ENCODE peak calls at places on chromosomes 3 and 15, in five cellular contexts. One of them, this sample, is unnamed.

GRCh38 chr3:61924065-61924740 is 362.8 kb downstream of the PTPRG start:
- DNase-seq in MV-4-11: no peak
- DNase-seq in activated CD8-positive, alpha-beta memory T cell treated with anti-CD3 and anti-CD28 coated beads for 24 hours: no peak
- DNase-seq in endothelial cell: peak
- DNase-seq in choroid plexus epithelial cell: no peak
- DNase-seq in this sample: no peak

GRCh38 chr3:179933872-179934271 is 102.9 kb downstream of the PEX5L start:
- DNase-seq in MV-4-11: no peak
- DNase-seq in activated CD8-positive, alpha-beta memory T cell treated with anti-CD3 and anti-CD28 coated beads for 24 hours: no peak
- DNase-seq in endothelial cell: no peak
- DNase-seq in choroid plexus epithelial cell: no peak
- DNase-seq in this sample: no peak

GRCh38 chr3:185744997-185745843 is 79.6 kb downstream of the IGF2BP2 start:
- DNase-seq in MV-4-11: peak
- DNase-seq in activated CD8-positive, alpha-beta memory T cell treated with anti-CD3 and anti-CD28 coated beads for 24 hours: no peak
- DNase-seq in endothelial cell: peak
- DNase-seq in choroid plexus epithelial cell: peak
- DNase-seq in this sample: no peak

GRCh38 chr15:57085267-57085666 is 166.8 kb downstream of the TCF12 start:
- DNase-seq in MV-4-11: no peak
- DNase-seq in activated CD8-positive, alpha-beta memory T cell treated with anti-CD3 and anti-CD28 coated beads for 24 hours: no peak
- DNase-seq in endothelial cell: no peak
- DNase-seq in choroid plexus epithelial cell: no peak
- DNase-seq in this sample: no peak

GRCh38 chr15:39066677-39067076 is 502.1 kb upstream of the RASGRP1 start:
- DNase-seq in MV-4-11: no peak
- DNase-seq in activated CD8-positive, alpha-beta memory T cell treated with anti-CD3 and anti-CD28 coated beads for 24 hours: no peak
- DNase-seq in endothelial cell: no peak
- DNase-seq in choroid plexus epithelial cell: no peak
- DNase-seq in this sample: no peak

GRCh38 chr3:14137004-14137403 is 12.2 kb downstream of the TMEM43 start:
- DNase-seq in MV-4-11: no peak
- DNase-seq in activated CD8-positive, alpha-beta memory T cell treated with anti-CD3 and anti-CD28 coated beads for 24 hours: no peak
- DNase-seq in endothelial cell: no peak
- DNase-seq in choroid plexus epithelial cell: no peak
- DNase-seq in this sample: no peak

GRCh38 chr15:101436526-101436925 is 53.0 kb downstream of the PCSK6 start:
- DNase-seq in MV-4-11: no peak
- DNase-seq in activated CD8-positive, alpha-beta memory T cell treated with anti-CD3 and anti-CD28 coated beads for 24 hours: peak
- DNase-seq in endothelial cell: no peak
- DNase-seq in choroid plexus epithelial cell: no peak
- DNase-seq in this sample: no peak

GRCh38 chr15:84398763-84399701 is 163.5 kb downstream of the GOLGA6L4 start:
- DNase-seq in MV-4-11: no peak
- DNase-seq in activated CD8-positive, alpha-beta memory T cell treated with anti-CD3 and anti-CD28 coated beads for 24 hours: peak
- DNase-seq in endothelial cell: no peak
- DNase-seq in choroid plexus epithelial cell: no peak
- DNase-seq in this sample: no peak

GRCh38 chr3:65401359-65401810 is 637.3 kb downstream of the MAGI1 start:
- DNase-seq in MV-4-11: no peak
- DNase-seq in activated CD8-positive, alpha-beta memory T cell treated with anti-CD3 and anti-CD28 coated beads for 24 hours: no peak
- DNase-seq in endothelial cell: no peak
- DNase-seq in choroid plexus epithelial cell: peak
- DNase-seq in this sample: no peak

This sample was measured in stimulated activated CD8-positive, alpha-beta memory T cell treated with anti-CD3 and anti-CD28 coated beads, Interleukin-4, amount 100 ng/mL, for 1 hour.